ENCODE peak calls at places on chromosomes 1 and 21, in seven cellular contexts. H, X, O, B, M, N and W are unnamed samples.

GRCh38 chr1:77175230-77175844 is 43.9 kb downstream of the PIGK start:
- DNase-seq in H (no peak), X (no peak), O (peak; percentile 59), B (no peak), M (no peak), N (no peak), W (no peak)

GRCh38 chr1:168521391-168522000 is 22.3 kb downstream of the XCL2 start:
- DNase-seq in H (no peak), X (no peak), O (no peak), B (no peak), M (no peak), N (no peak), W (no peak)

GRCh38 chr1:35644204-35644603 is 2.9 kb upstream of the PSMB2 start:
- DNase-seq in H (no peak), X (no peak), O (no peak), B (no peak), M (no peak), N (no peak), W (no peak)

GRCh38 chr1:167066333-167067122 is 23.6 kb downstream of the GPA33 start:
- DNase-seq in H (peak; percentile 72), X (peak; percentile 86), O (peak; percentile 85), B (peak; percentile 52), M (peak; percentile 83), N (peak; percentile 72), W (peak; percentile 86)

GRCh38 chr1:53183277-53183990 is 13.2 kb upstream of the CPT2 start:
- DNase-seq in H (peak; percentile 36), X (no peak), O (no peak), B (peak; percentile 45), M (no peak), N (no peak), W (peak; percentile 87)

GRCh38 chr21:38798081-38798480 is 7.6 kb upstream of the ETS2 start:
- DNase-seq in H (no peak), X (no peak), O (no peak), B (no peak), M (no peak), N (no peak), W (no peak)

GRCh38 chr1:224733021-224733911 is 117.1 kb downstream of the CNIH3 start:
- DNase-seq in H (no peak), X (no peak), O (no peak), B (no peak), M (no peak), N (no peak), W (no peak)

GRCh38 chr1:168512864-168513595 is 30.8 kb downstream of the XCL2 start:
- DNase-seq in H (no peak), X (no peak), O (no peak), B (no peak), M (no peak), N (peak; percentile 51), W (no peak)

GRCh38 chr21:42632336-42632751 is 21.1 kb upstream of the PDE9A start:
- DNase-seq in H (no peak), X (no peak), O (peak; percentile 44), B (no peak), M (peak; percentile 36), N (no peak), W (no peak)

GRCh38 chr1:24906760-24907490 is 23.2 kb downstream of the RUNX3 start:
- DNase-seq in H (no peak), X (no peak), O (no peak), B (no peak), M (peak; percentile 20), N (no peak), W (no peak)

GRCh38 chr1:30824736-30825429 is 67.3 kb upstream of the LAPTM5 start:
- DNase-seq in H (no peak), X (no peak), O (no peak), B (no peak), M (no peak), N (no peak), W (no peak)

GRCh38 chr21:17903029-17903806 is 84.1 kb upstream of the C21orf91 start:
- DNase-seq in H (no peak), X (peak; percentile 87), O (peak; percentile 39), B (no peak), M (no peak), N (peak; percentile 57), W (no peak)

GRCh38 chr1:162388083-162388594 is 6.6 kb downstream of the C1orf226 start:
- DNase-seq in H (no peak), X (no peak), O (no peak), B (no peak), M (no peak), N (no peak), W (no peak)

GRCh38 chr1:242890211-242890741 is 364.8 kb downstream of the CEP170 start:
- DNase-seq in H (no peak), X (peak; percentile 8), O (peak; percentile 80), B (no peak), M (no peak), N (no peak), W (peak; percentile 54)

GRCh38 chr1:171742577-171742922 is 685 bp upstream of the VAMP4 start:
- DNase-seq in H (no peak), X (peak; percentile 85), O (peak; percentile 74), B (peak; percentile 29), M (no peak), N (no peak), W (peak; percentile 61)

GRCh38 chr1:10599194-10599861 is 124.6 kb downstream of the PEX14 start:
- DNase-seq in H (no peak), X (peak; percentile 72), O (no peak), B (no peak), M (no peak), N (no peak), W (no peak)

GRCh38 chr1:225963735-225964530 is 22.9 kb upstream of the LEFTY2 start:
- DNase-seq in H (no peak), X (no peak), O (no peak), B (no peak), M (no peak), N (no peak), W (no peak)

GRCh38 chr21:16570196-16570595 is 840.4 kb downstream of the USP25 start:
- DNase-seq in H (no peak), X (no peak), O (no peak), B (no peak), M (no peak), N (no peak), W (no peak)

GRCh38 chr1:6460349-6461236 is 5.4 kb downstream of the TNFRSF25 start:
- DNase-seq in H (no peak), X (no peak), O (no peak), B (no peak), M (no peak), N (peak; percentile 98), W (peak; percentile 67)

GRCh38 chr1:232462200-232462599 is 167.7 kb downstream of the SIPA1L2 start:
- DNase-seq in H (no peak), X (no peak), O (no peak), B (no peak), M (no peak), N (no peak), W (no peak)

GRCh38 chr1:39666772-39667171 is 5.1 kb downstream of the NT5C1A start:
- DNase-seq in H (no peak), X (no peak), O (no peak), B (no peak), M (no peak), N (no peak), W (no peak)

GRCh38 chr1:6448749-6449631 is 17.0 kb downstream of the TNFRSF25 start:
- DNase-seq in H (no peak), X (peak; percentile 61), O (peak; percentile 75), B (no peak), M (no peak), N (peak; percentile 37), W (peak; percentile 74)

GRCh38 chr1:25148673-25149300 is 83.5 kb downstream of the SYF2 start:
- DNase-seq in H (no peak), X (no peak), O (peak; percentile 74), B (no peak), M (no peak), N (peak; percentile 41), W (no peak)

GRCh38 chr1:47681735-47682134 is 243.9 kb downstream of the FOXD2 start:
- DNase-seq in H (no peak), X (no peak), O (no peak), B (no peak), M (no peak), N (no peak), W (no peak)

GRCh38 chr1:102724741-102725140 is 383.6 kb downstream of the COL11A1 start:
- DNase-seq in H (no peak), X (no peak), O (no peak), B (no peak), M (no peak), N (no peak), W (no peak)
- H3K4me1 ChIP-seq in H (no peaks in the 10 kb centered on the region), X (no peaks in the 10 kb centered on the region), O (no peaks in the 10 kb centered on the region), B (no peaks in the 10 kb centered on the region), M (no peaks in the 10 kb centered on the region), N (no peaks in the 10 kb centered on the region), W (no peaks in the 10 kb centered on the region)

DNA sequence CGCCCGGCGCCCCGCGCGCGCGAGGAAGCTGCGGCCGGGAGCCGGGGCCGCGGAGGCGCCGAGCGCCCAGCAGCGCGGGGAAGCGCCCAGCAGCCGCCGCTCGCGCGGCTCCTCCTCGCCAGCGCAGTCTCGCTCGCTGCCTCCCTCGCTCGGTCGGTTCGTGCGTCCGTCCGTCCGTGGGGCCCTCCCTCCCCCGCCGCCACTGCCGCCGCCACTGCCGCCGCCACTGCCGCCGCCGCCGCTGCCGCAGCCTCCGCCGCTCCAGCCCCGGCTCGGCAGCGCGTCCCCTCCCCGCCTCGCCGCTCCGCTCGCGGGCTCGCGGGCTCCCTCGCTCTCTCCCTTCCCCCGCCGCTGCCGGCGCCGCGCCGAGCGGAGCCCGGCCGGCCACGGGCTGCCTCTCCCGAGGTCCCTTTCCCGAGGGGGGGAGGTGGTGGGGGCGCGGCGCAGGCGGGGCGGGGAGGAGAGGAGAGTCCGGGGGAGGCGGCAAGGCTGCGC is at the start of gene KCND3:
- DNase-seq in H (peak; percentile 42), X (peak; percentile 63), O (peak; percentile 42), B (peak; percentile 40), M (peak; percentile 50), N (no peak), W (peak; percentile 17)
- H3K4me3 ChIP-seq in H (peak within 1 kb of the TSS; percentile 79), X (peak within 1 kb of the TSS; percentile 81), O (peak within 1 kb of the TSS; percentile 60), B (peak within 1 kb of the TSS; percentile 42), M (peak within 1 kb of the TSS; percentile 59), N (no peak within 1 kb of the TSS), W (no peak within 1 kb of the TSS)

GRCh38 chr21:34936874-34937563 is 112.1 kb downstream of the RUNX1 start:
- DNase-seq in H (no peak), X (no peak), O (no peak), B (no peak), M (no peak), N (no peak), W (no peak)
- H3K4me1 ChIP-seq in H (no peaks in the 10 kb centered on the region), X (peaks cover 32% of the 10 kb centered on the region), O (no peaks in the 10 kb centered on the region), B (no peaks in the 10 kb centered on the region), M (peaks cover 21% of the 10 kb centered on the region), N (peaks cover 99% of the 10 kb centered on the region), W (no peaks in the 10 kb centered on the region)

DNA sequence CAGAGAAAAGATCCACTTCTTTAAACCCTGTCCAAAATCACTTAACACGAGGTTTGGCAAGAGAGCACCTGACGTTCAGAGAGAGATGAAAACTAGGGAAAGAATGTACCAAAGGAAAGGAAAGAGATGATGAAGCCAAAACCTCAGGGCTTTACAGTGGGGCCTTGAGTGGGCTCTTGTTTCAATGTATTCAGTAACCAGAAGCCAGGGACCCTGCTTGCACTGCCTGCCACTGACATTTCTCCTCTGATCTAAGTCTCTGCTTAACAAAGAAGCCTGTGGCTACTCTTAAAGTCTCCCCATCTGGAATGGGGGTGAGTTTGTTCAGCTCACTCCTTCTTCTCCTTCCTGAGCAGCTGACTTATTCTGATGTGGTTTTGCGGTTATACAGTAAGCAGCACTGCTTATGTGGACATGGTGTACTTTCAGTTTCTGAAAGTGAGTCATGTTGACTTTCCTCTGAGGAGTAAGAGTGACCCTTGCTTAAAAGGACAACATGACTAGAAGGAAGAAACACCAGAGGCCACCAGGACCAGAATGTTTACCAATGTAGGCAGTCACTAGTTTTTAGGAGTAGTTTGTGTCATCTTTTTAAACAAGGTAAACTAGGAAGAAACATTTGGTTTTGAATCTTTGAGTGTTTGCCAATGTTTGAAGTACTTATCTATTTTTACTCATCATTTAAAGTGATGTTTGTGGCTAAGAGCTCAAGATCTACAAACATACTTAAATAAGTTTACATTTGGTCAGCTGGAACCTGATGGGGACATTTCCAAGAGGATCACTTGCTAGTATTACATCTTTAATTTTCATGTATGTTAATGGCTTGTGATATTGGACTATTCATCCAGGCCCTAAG is 87.4 kb downstream of the FASLG start:
- DNase-seq in H (no peak), X (peak; percentile 94), O (no peak), B (no peak), M (no peak), N (peak; percentile 78), W (no peak)
- H3K4me3 ChIP-seq in H (no peak overlapping the region), X (peak overlapping the region; percentile 23), O (no peak overlapping the region), B (no peak overlapping the region), M (no peak overlapping the region), N (peak overlapping the region; percentile 1), W (no peak overlapping the region)